ENCODE peak calls at places on chromosomes 13 and 19, in ten cellular contexts. X, W, O, S, R, V, N, M, H and D are unnamed samples.

GRCh38 chr19:1266818-1267440 is 2.2 kb upstream of the CIRBP start:
- DNase-seq in X (peak; percentile 93), W (peak; percentile 61), O (no peak), S (no peak), R (no peak), V (no peak), N (peak; percentile 74), M (peak; percentile 81), H (peak; percentile 65), D (peak; percentile 70)

GRCh38 chr13:47904239-47904638 is 96.8 kb downstream of the SUCLA2 start:
- DNase-seq in X (no peak), W (no peak), O (no peak), S (no peak), R (no peak), V (no peak), N (no peak), M (no peak), H (no peak), D (no peak)

GRCh38 chr19:387777-388176 is 21.2 kb downstream of the C2CD4C start:
- DNase-seq in X (no peak), W (no peak), O (no peak), S (no peak), R (no peak), V (no peak), N (no peak), M (no peak), H (no peak), D (no peak)

GRCh38 chr19:16385296-16385695 is 60.7 kb downstream of the KLF2 start:
- DNase-seq in X (no peak), W (no peak), O (no peak), S (no peak), R (no peak), V (no peak), N (no peak), M (no peak), H (no peak), D (no peak)

GRCh38 chr19:55147408-55148251 is 1.4 kb downstream of the TNNT1 start:
- DNase-seq in X (no peak), W (no peak), O (peak; percentile 38), S (no peak), R (no peak), V (no peak), N (no peak), M (no peak), H (no peak), D (no peak)

GRCh38 chr13:39310961-39311360 is 272.7 kb downstream of the NHLRC3 start:
- DNase-seq in X (no peak), W (no peak), O (no peak), S (no peak), R (no peak), V (no peak), N (no peak), M (no peak), H (no peak), D (no peak)

GRCh38 chr13:45119469-45119989 is 781 bp upstream of the GTF2F2 start:
- DNase-seq in X (no peak), W (peak; percentile 54), O (no peak), S (no peak), R (peak; percentile 41), V (peak; percentile 8), N (peak; percentile 38), M (peak; percentile 27), H (peak; percentile 75), D (peak; percentile 80)

GRCh38 chr19:3053780-3054179 is 8.5 kb downstream of the TLE5 start:
- DNase-seq in X (peak; percentile 15), W (no peak), O (no peak), S (no peak), R (no peak), V (no peak), N (no peak), M (no peak), H (no peak), D (no peak)

GRCh38 chr19:42634409-42635232 is 39.9 kb upstream of the CEACAM8 start:
- DNase-seq in X (no peak), W (no peak), O (no peak), S (no peak), R (peak; percentile 35), V (peak; percentile 22), N (peak; percentile 27), M (peak; percentile 34), H (peak; percentile 68), D (no peak)

GRCh38 chr13:20997301-20998061 is 63.9 kb downstream of the LATS2 start:
- DNase-seq in X (peak; percentile 72), W (no peak), O (no peak), S (peak; percentile 55), R (no peak), V (no peak), N (no peak), M (peak; percentile 13), H (no peak), D (no peak)

GRCh38 chr13:52405767-52406494 is at the start of gene THSD1:
- DNase-seq in X (peak; percentile 89), W (no peak), O (peak; percentile 36), S (no peak), R (no peak), V (peak; percentile 27), N (no peak), M (peak; percentile 22), H (peak; percentile 28), D (no peak)